ENCODE peak calls at places on chromosomes 4 and X, in four cellular contexts. F, O, M and J are unnamed samples.

GRCh38 chr4:185801471-185801870 is 10.5 kb downstream of the SORBS2 start:
- DNase-seq in O (no peak), M (peak), F (no peak), J (no peak)

GRCh38 chr4:81676552-81676951 is 204.8 kb upstream of the RASGEF1B start:
- DNase-seq in M (no peak), O (no peak), F (no peak), J (no peak)

GRCh38 chr4:159298502-159298901 is 195.6 kb downstream of the RAPGEF2 start:
- DNase-seq in F (no peak), M (peak), O (no peak), J (peak)

GRCh38 chr4:8729408-8730149 is 137.0 kb downstream of the CPZ start:
- DNase-seq in O (no peak), F (peak), M (no peak), J (no peak)

GRCh38 chr4:18057821-18058533 is 36.4 kb upstream of the LCORL start:
- DNase-seq in O (no peak), F (no peak), M (no peak), J (no peak)

GRCh38 chr4:1002131-1002630 is 9.0 kb upstream of the SLC26A1 start:
- DNase-seq in M (no peak), F (no peak), O (no peak), J (no peak)

GRCh38 chrX:56343664-56344063 is 111.5 kb downstream of the KLF8 start:
- DNase-seq in O (no peak), F (no peak), M (no peak), J (no peak)

GRCh38 chr4:10461091-10461849 is 4.0 kb upstream of the ZNF518B start:
- DNase-seq in F (peak), O (peak), M (peak), J (no peak)

GRCh38 chr4:907691-908437 is 24.3 kb downstream of the GAK start:
- DNase-seq in F (no peak), M (peak), O (no peak), J (no peak)

GRCh38 chr4:83617371-83618021 is 81.6 kb downstream of the GPAT3 start:
- DNase-seq in O (no peak), F (no peak), M (no peak), J (no peak)

GRCh38 chr4:145347684-145348083 is 134.0 kb upstream of the SMAD1 start:
- DNase-seq in F (no peak), M (peak), O (no peak), J (no peak)

GRCh38 chr4:184747034-184747830 is 13.3 kb upstream of the CENPU start:
- DNase-seq in O (no peak), M (no peak), F (peak), J (no peak)

GRCh38 chr4:153060191-153060590 is 124.1 kb downstream of the FHDC1 start:
- DNase-seq in O (no peak), M (no peak), F (no peak), J (no peak)

GRCh38 chr4:1851575-1852415 is 4.2 kb downstream of the LETM1 start:
- DNase-seq in F (no peak), O (no peak), M (no peak), J (no peak)

GRCh38 chr4:139559692-139560091 is 3.7 kb upstream of the SETD7 start:
- DNase-seq in F (no peak), O (no peak), M (no peak), J (no peak)

GRCh38 chr4:55029838-55030503 is 95.4 kb downstream of the KDR start:
- DNase-seq in O (no peak), M (no peak), F (no peak), J (no peak)

GRCh38 chr4:149279790-149280189 is 535.9 kb downstream of the IQCM start:
- DNase-seq in F (no peak), M (no peak), O (no peak), J (no peak)

GRCh38 chrX:118627084-118627758 is 100.2 kb upstream of the IL13RA1 start:
- DNase-seq in F (no peak), O (no peak), M (no peak), J (no peak)

GRCh38 chrX:72038016-72038415 is 93.7 kb downstream of the RTL5 start:
- DNase-seq in O (no peak), M (no peak), F (no peak), J (no peak)

GRCh38 chr4:121185960-121186359 is 21.8 kb upstream of the TNIP3 start:
- DNase-seq in F (no peak), O (no peak), M (no peak), J (no peak)

GRCh38 chr4:134202136-134202535 is 547 bp upstream of the PABPC4L start:
- DNase-seq in M (no peak), F (no peak), O (no peak), J (no peak)

GRCh38 chr4:29722253-29722652 is 997.9 kb upstream of the PCDH7 start:
- DNase-seq in O (no peak), F (no peak), M (no peak), J (no peak)

GRCh38 chrX:80810365-80810978 is 795 bp upstream of the BRWD3 start:
- DNase-seq in M (no peak), F (no peak), O (no peak), J (no peak)

DNA sequence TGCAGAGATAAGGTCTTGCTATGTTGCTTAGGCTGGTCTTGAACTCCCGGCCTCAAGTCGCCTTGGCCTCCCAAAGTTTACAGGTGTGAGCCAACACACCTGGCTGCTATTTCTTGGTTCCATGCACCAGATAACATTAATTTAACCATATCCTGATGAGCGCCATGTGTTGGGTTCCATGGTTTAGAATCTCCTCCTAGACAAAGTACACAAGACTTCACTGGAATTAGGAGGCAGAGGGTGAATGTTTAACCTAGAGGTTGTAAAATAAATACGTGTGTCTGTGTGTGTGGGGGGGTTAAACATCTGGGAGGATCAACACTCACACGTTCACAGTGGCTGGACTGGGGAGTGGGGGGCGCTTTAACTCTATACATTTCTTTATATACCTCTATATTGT is 32.4 kb upstream of the SORCS2 start:
- DNase-seq in O (no peak), F (no peak), M (no peak), J (no peak)
- H3K27ac ChIP-seq in O (no peak), F (no peak), M (no peak), J (no peak)

DNA sequence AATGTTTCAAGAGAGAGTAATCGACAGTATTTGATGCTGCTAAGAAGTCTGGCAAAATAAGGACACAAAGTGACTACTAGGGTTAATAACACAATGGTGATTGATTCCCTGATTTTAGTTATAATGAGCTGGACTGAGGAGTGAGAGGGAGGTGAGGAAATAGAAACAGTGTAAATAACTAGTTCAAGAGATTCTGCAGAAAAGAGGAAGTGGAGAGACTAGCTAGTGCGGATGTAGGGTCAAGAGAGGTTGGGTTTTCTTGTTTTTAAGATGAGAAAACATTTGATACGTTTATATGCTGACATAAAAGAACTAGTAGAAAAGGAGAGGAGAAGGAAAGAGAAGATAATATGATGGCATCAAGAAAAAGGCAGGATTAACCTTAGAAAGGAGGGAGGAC is 12.2 kb upstream of the TRPC5 start:
- DNase-seq in M (no peak), F (no peak), O (no peak), J (no peak)
- H3K27ac ChIP-seq in M (no peak), F (no peak), O (no peak), J (no peak)

GRCh38 chrX:40153335-40154221 is 55.8 kb upstream of the BCOR start:
- DNase-seq in M (no peak), F (peak), O (no peak), J (no peak)
- H3K27ac ChIP-seq in M (no peak), F (peak), O (no peak), J (peak)

GRCh38 chrX:153722704-153723350 is 1.4 kb downstream of the BCAP31 start:
- DNase-seq in F (no peak), O (no peak), M (no peak), J (no peak)
- H3K27ac ChIP-seq in F (no peak), O (peak), M (peak), J (peak)

GRCh38 chrX:119757646-119757978 is 776 bp upstream of the SOWAHD start:
- DNase-seq in F (no peak), M (no peak), O (no peak), J (no peak)
- H3K27ac ChIP-seq in F (no peak), M (no peak), O (peak), J (no peak)